ENCODE peak calls at places on chromosomes 2 and 18, in eight cellular contexts. L is foreskin melanocyte; X is NCI-H146; D is cardiac fibroblast; G is activated CD4-positive, alpha-beta T cell treated with anti-CD3 and anti-CD28 coated beads, Interleukin-2, amount 50 U/mL, for 4 hours; H is NCI-H748 treated with DMSO at 0.1 percent for 48 hours; J is NCI-H2107; A is HT1080. O is an unnamed sample.
A peak's percentile ranks its signal among the peaks of the same experiment; 100 is the strongest.

GRCh38 chr2:216922170-216922780 is 62.4 kb upstream of the TNP1 start:
- DNase-seq in L (no peak), X (no peak), D (no peak), G (no peak), H (no peak), J (no peak), A (no peak), O (no peak)

GRCh38 chr2:107927034-107927534 is 59.2 kb upstream of the SLC5A7 start:
- DNase-seq in L (no peak), X (no peak), D (no peak), G (no peak), H (no peak), J (no peak), A (no peak), O (no peak)

GRCh38 chr2:236636261-236636660 is 66.6 kb downstream of the ACKR3 start:
- DNase-seq in L (no peak), X (no peak), D (no peak), G (no peak), H (no peak), J (no peak), A (no peak), O (no peak)

GRCh38 chr2:160125828-160126227 is 63.4 kb upstream of the PLA2R1 start:
- DNase-seq in L (peak; percentile 87), X (no peak), D (no peak), G (no peak), H (no peak), J (no peak), A (no peak), O (no peak)

GRCh38 chr2:174442546-174443510 is 44.0 kb downstream of the GPR155 start:
- DNase-seq in L (peak; percentile 70), X (no peak), D (peak; percentile 84), G (no peak), H (no peak), J (no peak), A (peak; percentile 75), O (no peak)

GRCh38 chr2:54957321-54957999 is 92.8 kb downstream of the RTN4 start:
- DNase-seq in L (no peak), X (peak; percentile 19), D (no peak), G (no peak), H (no peak), J (peak; percentile 50), A (no peak), O (no peak)

GRCh38 chr2:16940214-16940613 is 274.6 kb upstream of the CYRIA start:
- DNase-seq in L (no peak), X (no peak), D (no peak), G (no peak), H (no peak), J (no peak), A (no peak), O (no peak)

GRCh38 chr2:233746475-233747282 is 13.4 kb upstream of the UGT1A1 start:
- DNase-seq in L (no peak), X (no peak), D (no peak), G (no peak), H (no peak), J (no peak), A (no peak), O (no peak)

GRCh38 chr2:42147641-42148274 is 21.4 kb upstream of the EML4 start:
- DNase-seq in L (peak; percentile 62), X (no peak), D (peak; percentile 55), G (no peak), H (no peak), J (no peak), A (no peak), O (no peak)

GRCh38 chr2:37713258-37713700 is 41.8 kb upstream of the CDC42EP3 start:
- DNase-seq in L (peak; percentile 79), X (no peak), D (peak; percentile 97), G (no peak), H (no peak), J (no peak), A (peak; percentile 88), O (no peak)

GRCh38 chr2:240990266-240990529 is 8.2 kb upstream of the SNED1 start:
- DNase-seq in L (no peak), X (no peak), D (no peak), G (no peak), H (no peak), J (no peak), A (no peak), O (no peak)

GRCh38 chr2:174931724-174932123 is 73.5 kb downstream of the CHN1 start:
- DNase-seq in L (no peak), X (no peak), D (peak; percentile 67), G (no peak), H (no peak), J (no peak), A (peak; percentile 40), O (no peak)

GRCh38 chr2:161237397-161238263 is 70.6 kb upstream of the PSMD14 start:
- DNase-seq in L (peak; percentile 16), X (peak; percentile 67), D (peak; percentile 51), G (peak; percentile 56), H (peak; percentile 21), J (no peak), A (no peak), O (peak; percentile 15)

GRCh38 chr18:44781890-44782289 is 101.2 kb downstream of the SETBP1 start:
- DNase-seq in L (no peak), X (no peak), D (peak; percentile 52), G (no peak), H (no peak), J (no peak), A (peak; percentile 45), O (no peak)

GRCh38 chr2:27191107-27191829 is 20.6 kb upstream of the ATRAID start:
- DNase-seq in L (peak; percentile 51), X (peak; percentile 61), D (peak; percentile 76), G (peak; percentile 33), H (peak; percentile 32), J (peak; percentile 34), A (peak; percentile 66), O (no peak)

GRCh38 chr2:189794308-189794707 is 10.1 kb downstream of the PMS1 start:
- DNase-seq in L (no peak), X (no peak), D (no peak), G (no peak), H (no peak), J (no peak), A (no peak), O (no peak)